ENCODE peak calls at places on chromosomes 5 and 9, in seven cellular contexts. L is endodermal cell, N is spleen, D is pancreas, X is stomach, T is testis, Q is PC-3. B is an unnamed sample. For H3K4me1 and H3K27me3, the result is how much of the 10 kb centered on the place peaks cover.

GRCh38 chr5:74641778-74642542 is 1.4 kb upstream of the ENC1 start:
- DNase-seq in L (peak), N (peak), D (no peak), X (peak), T (peak), Q (peak), B (peak)

GRCh38 chr9:130390371-130390770 is 54.4 kb upstream of the ASS1 start:
- DNase-seq in L (peak), N (no peak), D (no peak), X (no peak), T (no peak), Q (no peak), B (no peak)

GRCh38 chr9:138053321-138053868 is 175.8 kb downstream of the CACNA1B start:
- DNase-seq in L (peak), N (peak), D (no peak), X (peak), T (peak), Q (no peak), B (no peak)

GRCh38 chr5:134079748-134080581 is 34.5 kb upstream of the TCF7 start:
- DNase-seq in L (no peak), N (peak), D (no peak), X (no peak), T (no peak), Q (no peak), B (no peak)

GRCh38 chr5:93532370-93532769 is 48.6 kb downstream of the NR2F1-AS1 start:
- DNase-seq in L (no peak), N (no peak), D (peak), X (peak), T (peak), Q (peak), B (no peak)

GRCh38 chr9:35401011-35401410 is 88.9 kb upstream of the RUSC2 start:
- DNase-seq in L (no peak), N (no peak), D (no peak), X (no peak), T (no peak), Q (no peak), B (no peak)

GRCh38 chr9:1759009-1759408 is 256.1 kb upstream of the SMARCA2 start:
- DNase-seq in L (no peak), N (no peak), D (no peak), X (no peak), T (no peak), Q (no peak), B (peak)

GRCh38 chr5:170315154-170315553 is 17.6 kb upstream of the LCP2 start:
- DNase-seq in L (no peak), N (no peak), D (no peak), X (no peak), T (peak), Q (no peak), B (no peak)

GRCh38 chr5:142586552-142586951 is 99.3 kb downstream of the FGF1 start:
- DNase-seq in L (no peak), N (no peak), D (no peak), X (no peak), T (no peak), Q (no peak), B (no peak)

GRCh38 chr5:174402224-174402812 is 322.1 kb upstream of the MSX2 start:
- DNase-seq in L (no peak), N (no peak), D (no peak), X (no peak), T (no peak), Q (peak), B (peak)

GRCh38 chr5:19866088-19866446 is 121.9 kb downstream of the CDH18 start:
- DNase-seq in L (no peak), N (no peak), D (no peak), X (no peak), T (no peak), Q (no peak), B (no peak)

GRCh38 chr5:1374030-1374679 is 29.3 kb upstream of the CLPTM1L start:
- DNase-seq in L (no peak), N (peak), D (no peak), X (no peak), T (no peak), Q (no peak), B (no peak)

GRCh38 chr9:33676746-33677505 is 118.4 kb upstream of the PRSS3 start:
- DNase-seq in L (peak), N (peak), D (peak), X (peak), T (peak), Q (peak), B (no peak)

GRCh38 chr5:66238435-66238834 is 94.3 kb downstream of the SREK1 start:
- DNase-seq in L (no peak), N (no peak), D (no peak), X (no peak), T (no peak), Q (no peak), B (no peak)

GRCh38 chr9:72313507-72313906 is 51.5 kb downstream of the ZFAND5 start:
- DNase-seq in L (no peak), N (no peak), D (no peak), X (no peak), T (no peak), Q (no peak), B (no peak)

GRCh38 chr9:72312563-72312962 is 52.4 kb downstream of the ZFAND5 start:
- DNase-seq in L (no peak), N (no peak), D (no peak), X (no peak), T (no peak), Q (no peak), B (no peak)

GRCh38 chr9:72309366-72310133 is 55.5 kb downstream of the ZFAND5 start:
- DNase-seq in L (no peak), N (no peak), D (no peak), X (no peak), T (no peak), Q (no peak), B (no peak)

GRCh38 chr9:72315510-72316287 is 49.3 kb downstream of the ZFAND5 start:
- DNase-seq in L (peak), N (no peak), D (no peak), X (peak), T (peak), Q (peak), B (no peak)

GRCh38 chr9:72315089-72315509 is 49.9 kb downstream of the ZFAND5 start:
- DNase-seq in L (peak), N (no peak), D (peak), X (peak), T (peak), Q (peak), B (no peak)
- H3K4me3 ChIP-seq in L (peak), N (no peak), D (no peak), X (peak), T (no peak), Q (peak), B (no peak)

GRCh38 chr5:80810425-80810824 is 149.7 kb upstream of the RASGRF2 start:
- DNase-seq in L (no peak), N (no peak), D (no peak), X (no peak), T (no peak), Q (no peak), B (no peak)
- H3K4me1 ChIP-seq in L (under half), N (under half), D (under half), X (under half), T (under half), Q (under half), B (under half)

DNA sequence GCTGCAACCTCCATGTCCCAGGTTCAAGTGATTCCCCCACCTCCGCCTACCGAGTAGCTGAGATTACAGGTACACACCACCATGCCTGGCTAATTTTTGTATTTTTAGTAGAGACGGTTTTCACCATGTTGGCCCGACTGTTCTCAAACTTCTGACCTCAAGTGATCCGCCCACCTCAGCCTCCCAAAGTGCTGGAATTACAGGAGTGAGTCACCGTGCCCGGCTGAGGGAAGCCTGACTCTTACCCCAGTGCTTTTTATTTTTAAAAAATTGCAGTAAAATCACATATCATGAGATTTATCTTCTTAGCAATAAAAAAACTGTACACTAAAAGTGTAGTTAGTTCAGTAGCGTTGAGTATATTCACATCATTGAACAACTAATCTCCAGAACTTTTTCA is 105.3 kb downstream of the SLIT3 start:
- DNase-seq in L (no peak), N (no peak), D (no peak), X (no peak), T (no peak), Q (no peak), B (no peak)
- H3K27me3 ChIP-seq in L (under half), N (under half), D (under half), X (under half), T (under half), Q (under half), B (under half)

GRCh38 chr9:95049761-95050160 is 267.7 kb downstream of the FANCC start:
- DNase-seq in L (no peak), N (no peak), D (no peak), X (no peak), T (no peak), Q (no peak), B (no peak)
- H3K4me3 ChIP-seq in L (peak), N (peak), D (peak), X (peak), T (no peak), Q (peak), B (peak)

GRCh38 chr9:21591221-21592062 is 109.3 kb upstream of the IFNE start:
- DNase-seq in L (peak), N (no peak), D (no peak), X (peak), T (no peak), Q (peak), B (peak)

GRCh38 chr9:21590058-21590996 is 108.2 kb upstream of the IFNE start:
- DNase-seq in L (no peak), N (no peak), D (no peak), X (no peak), T (no peak), Q (peak), B (no peak)

GRCh38 chr9:21592063-21592338 is 109.9 kb upstream of the IFNE start:
- DNase-seq in L (no peak), N (no peak), D (no peak), X (no peak), T (no peak), Q (no peak), B (no peak)

GRCh38 chr9:21585756-21586752 is 103.9 kb upstream of the IFNE start:
- DNase-seq in L (no peak), N (no peak), D (no peak), X (no peak), T (no peak), Q (peak), B (no peak)

GRCh38 chr9:21589344-21590056 is 107.4 kb upstream of the IFNE start:
- DNase-seq in L (peak), N (no peak), D (no peak), X (no peak), T (no peak), Q (no peak), B (no peak)
- H3K4me1 ChIP-seq in L (under half), N (under half), D (under half), X (under half), T (under half), Q (under half), B (under half)

B was measured in Caco-2.